ENCODE peak calls at places on chromosomes 13 and 19, in six cellular contexts. W is K562, V is HCT116, M is GM12878, J is H1, R is HepG2. Z is an unnamed sample. For H3K4me1, the result is how much of the 10 kb centered on the place peaks cover.

GRCh38 chr13:91216928-91217700 is 130.4 kb upstream of the MIR17HG start:
- DNase-seq in W (no peak), V (no peak), M (no peak), J (no peak), R (no peak), Z (peak)

GRCh38 chr13:29676941-29677452 is 81.5 kb upstream of the SLC7A1 start:
- DNase-seq in W (no peak), V (no peak), M (no peak), J (no peak), R (no peak), Z (no peak)

GRCh38 chr19:47228168-47228936 is 2.6 kb downstream of the BBC3 start:
- DNase-seq in W (peak), V (no peak), M (no peak), J (peak), R (peak), Z (no peak)

GRCh38 chr13:20525601-20526544 is at the start of gene CRYL1:
- DNase-seq in W (peak), V (no peak), M (peak), J (peak), R (peak), Z (no peak)

GRCh38 chr19:29590278-29590677 is 15.8 kb upstream of the POP4 start:
- DNase-seq in W (no peak), V (no peak), M (no peak), J (no peak), R (no peak), Z (no peak)

GRCh38 chr19:42255766-42256750 is 1.1 kb upstream of the ERF start:
- DNase-seq in W (no peak), V (no peak), M (no peak), J (no peak), R (no peak), Z (no peak)

GRCh38 chr13:101706651-101707050 is 254.2 kb downstream of the ITGBL1 start:
- DNase-seq in W (no peak), V (no peak), M (no peak), J (no peak), R (peak), Z (no peak)

GRCh38 chr13:99656843-99657506 is 155.7 kb downstream of the TM9SF2 start:
- DNase-seq in W (no peak), V (no peak), M (no peak), J (no peak), R (no peak), Z (no peak)

GRCh38 chr13:31904941-31905824 is 126.4 kb upstream of the FRY start:
- DNase-seq in W (no peak), V (no peak), M (no peak), J (no peak), R (no peak), Z (no peak)

GRCh38 chr19:13795595-13796300 is 505 bp downstream of the ZSWIM4 start:
- DNase-seq in W (peak), V (no peak), M (no peak), J (no peak), R (no peak), Z (no peak)

GRCh38 chr19:33627962-33628839 is 6.4 kb downstream of the CHST8 start:
- DNase-seq in W (no peak), V (no peak), M (no peak), J (no peak), R (no peak), Z (no peak)

GRCh38 chr13:28655566-28655965 is 3.4 kb upstream of the POMP start:
- DNase-seq in W (no peak), V (no peak), M (no peak), J (no peak), R (no peak), Z (no peak)

GRCh38 chr13:66532146-66532545 is 698.0 kb downstream of the PCDH9 start:
- DNase-seq in W (no peak), V (no peak), M (no peak), J (no peak), R (no peak), Z (no peak)

GRCh38 chr13:79492313-79492798 is 11.4 kb downstream of the NDFIP2 start:
- DNase-seq in W (no peak), V (no peak), M (no peak), J (no peak), R (no peak), Z (no peak)

GRCh38 chr13:47650221-47650620 is 350.9 kb downstream of the SUCLA2 start:
- DNase-seq in W (no peak), V (no peak), M (no peak), J (no peak), R (no peak), Z (no peak)

GRCh38 chr13:109385161-109385560 is 401.2 kb downstream of the IRS2 start:
- DNase-seq in W (no peak), V (no peak), M (no peak), J (no peak), R (no peak), Z (no peak)

GRCh38 chr19:40512473-40513344 is 45.9 kb downstream of the SPTBN4 start:
- DNase-seq in W (no peak), V (no peak), M (no peak), J (peak), R (no peak), Z (no peak)

GRCh38 chr13:53124568-53125094 is 96.0 kb downstream of the OLFM4 start:
- DNase-seq in W (no peak), V (no peak), M (no peak), J (no peak), R (no peak), Z (no peak)

GRCh38 chr13:39451301-39451700 is 151.7 kb downstream of the LHFPL6 start:
- DNase-seq in W (no peak), V (no peak), M (no peak), J (no peak), R (no peak), Z (no peak)

GRCh38 chr13:60583196-60583908 is 186.3 kb downstream of the TDRD3 start:
- DNase-seq in W (peak), V (no peak), M (no peak), J (no peak), R (peak), Z (peak)

GRCh38 chr13:91045351-91046034 is 302.0 kb upstream of the MIR17HG start:
- DNase-seq in W (no peak), V (peak), M (no peak), J (no peak), R (no peak), Z (peak)

DNA sequence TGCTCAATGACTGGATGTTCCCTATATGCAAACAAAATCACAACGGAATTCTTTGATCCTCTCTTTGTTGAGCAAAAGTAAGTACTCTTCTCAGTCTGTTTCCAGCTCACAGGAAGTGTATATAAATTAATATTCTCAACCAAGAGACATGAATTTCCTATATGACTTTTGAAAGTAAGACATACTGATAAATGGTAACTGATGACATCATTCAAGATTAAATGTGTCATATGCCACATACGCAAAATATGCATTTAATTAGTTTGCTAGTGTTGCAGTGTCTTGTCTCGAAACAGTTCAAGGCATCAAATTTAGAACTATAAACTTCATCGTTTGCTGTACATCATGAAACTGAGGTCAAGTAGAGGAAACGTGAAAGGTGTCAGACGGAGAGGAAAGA is 7.9 kb downstream of the CLDN10 start:
- DNase-seq in W (no peak), V (no peak), M (no peak), J (no peak), R (no peak), Z (no peak)
- TF ChIP-seq ZNF274 in W (no peak), V (no peak), M (no peak), J (no peak), R (no peak), Z (no peak)

DNA sequence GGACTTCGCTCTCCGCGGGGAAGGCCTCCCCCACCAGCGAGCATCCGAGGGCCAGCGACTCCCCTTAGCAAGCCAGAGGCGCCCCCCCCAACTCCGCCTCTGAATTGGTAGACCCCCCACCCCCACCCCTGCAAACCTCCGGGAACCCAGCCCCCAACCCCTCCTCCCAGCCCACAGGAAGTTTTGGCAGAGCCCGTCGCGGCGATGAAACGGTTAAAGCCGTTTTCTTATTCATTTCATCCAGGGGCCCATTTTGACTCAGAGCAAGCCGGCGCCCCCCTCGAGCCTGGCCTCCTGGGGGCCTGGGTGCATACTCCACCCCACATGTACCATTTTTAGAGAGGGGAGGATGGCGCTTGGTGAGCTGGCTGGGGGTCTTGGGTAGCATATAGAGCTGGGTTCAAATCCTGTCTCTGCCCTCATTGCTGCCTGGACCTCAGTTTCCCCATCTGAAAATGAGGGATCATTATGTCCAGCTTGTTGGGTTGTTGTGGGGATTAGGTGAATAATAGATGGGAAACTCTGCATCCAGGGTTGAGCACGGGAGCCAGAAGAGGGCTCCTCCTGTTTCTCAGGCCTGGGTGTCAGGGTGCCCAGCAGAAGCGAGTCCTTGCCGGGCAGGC is 7.9 kb upstream of the JUNB start:
- DNase-seq in W (no peak), V (no peak), M (no peak), J (no peak), R (no peak), Z (no peak)
- H3K4me1 ChIP-seq in W (half or more), V (half or more), M (half or more), J (under half), R (half or more), Z (under half)

GRCh38 chr19:49328741-49329140 is 3.8 kb upstream of the SLC6A16 start:
- DNase-seq in W (no peak), V (no peak), M (no peak), J (no peak), R (no peak), Z (no peak)
- TF ChIP-seq ZNF274 in W (no peak), V (no peak), M (no peak), J (no peak), R (no peak), Z (no peak)

GRCh38 chr19:18846862-18847515 is 15.2 kb downstream of the UPF1 start:
- DNase-seq in W (peak), V (no peak), M (no peak), J (peak), R (peak), Z (peak)
- H3K4me1 ChIP-seq in W (under half), V (under half), M (half or more), J (under half), R (under half), Z (under half)

DNA sequence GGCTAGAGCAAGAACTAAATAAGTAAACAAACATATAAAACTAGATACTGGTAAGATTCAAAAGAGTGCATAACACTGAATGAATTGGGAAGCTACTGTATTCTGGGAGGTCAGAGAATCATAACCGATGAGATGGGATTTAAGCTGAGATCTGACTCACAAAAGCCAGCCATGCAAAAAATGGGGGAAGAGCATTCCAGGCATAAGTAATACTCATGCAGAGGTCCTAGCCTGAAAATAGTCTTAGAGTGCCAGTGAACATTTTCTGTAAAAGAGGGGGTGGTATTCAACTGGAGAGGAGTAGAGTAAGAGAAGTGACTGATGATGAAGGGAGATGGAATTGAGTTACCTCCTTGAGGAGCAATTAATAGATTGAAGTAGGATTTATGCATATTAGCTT is 872.0 kb upstream of the GPC6 start:
- DNase-seq in W (no peak), V (no peak), M (no peak), J (no peak), R (no peak), Z (no peak)
- TF ChIP-seq ZNF274 in W (no peak), V (no peak), M (no peak), J (no peak), R (no peak), Z (no peak)

DNA sequence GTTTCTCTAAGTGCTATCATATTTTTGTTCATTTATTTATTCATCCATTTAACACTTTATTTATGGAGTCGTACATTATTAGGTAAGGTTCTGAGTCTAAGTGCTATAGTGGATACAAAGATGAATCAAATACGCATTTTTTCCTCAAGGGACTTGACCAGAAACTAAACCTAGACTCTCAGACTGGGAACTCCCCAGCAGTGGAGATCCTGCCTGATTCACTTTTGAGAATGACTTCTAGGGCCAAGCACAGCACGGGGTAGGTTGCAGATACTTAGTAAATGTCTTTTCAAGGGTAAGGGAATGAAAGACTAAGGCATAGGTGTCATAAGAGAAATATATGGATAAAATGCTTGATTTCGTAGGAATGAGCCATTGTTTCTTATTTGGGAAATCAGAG is 7.2 kb downstream of the DNAJC15 start:
- DNase-seq in W (no peak), V (no peak), M (peak), J (no peak), R (no peak), Z (no peak)
- H3K4me1 ChIP-seq in W (under half), V (under half), M (under half), J (under half), R (under half), Z (under half)

GRCh38 chr13:93318538-93318937 is 91.9 kb downstream of the GPC6 start:
- DNase-seq in W (no peak), V (no peak), M (no peak), J (no peak), R (peak), Z (no peak)
- TF ChIP-seq ZNF274 in W (no peak), V (no peak), M (no peak), J (no peak), R (no peak), Z (no peak)

GRCh38 chr13:110653851-110654250 is 38.5 kb downstream of the NAXD start:
- DNase-seq in W (no peak), V (no peak), M (no peak), J (peak), R (no peak), Z (no peak)
- H3K4me1 ChIP-seq in W (under half), V (under half), M (under half), J (under half), R (under half), Z (under half)